ENCODE peak calls at places on chromosomes 16 and 17, in ten cellular contexts. R, I, B, C, U, P, K, X, F and G are unnamed samples.

GRCh38 chr17:2705888-2706795 is 5.4 kb downstream of the CLUH start:
- DNase-seq in R (no peak), I (no peak), B (no peak), C (peak), U (no peak), P (no peak), K (peak), X (no peak), F (no peak), G (no peak)

GRCh38 chr17:73609688-73610210 is 34.5 kb downstream of the SDK2 start:
- DNase-seq in R (no peak), I (no peak), B (no peak), C (no peak), U (no peak), P (no peak), K (no peak), X (no peak), F (no peak), G (no peak)

GRCh38 chr17:77869665-77870132 is 88.8 kb upstream of the TNRC6C start:
- DNase-seq in R (no peak), I (no peak), B (no peak), C (no peak), U (no peak), P (no peak), K (no peak), X (peak), F (no peak), G (peak)

GRCh38 chr16:27285676-27286196 is 17.2 kb upstream of the NSMCE1 start:
- DNase-seq in R (peak), I (no peak), B (no peak), C (no peak), U (no peak), P (no peak), K (no peak), X (no peak), F (no peak), G (no peak)

GRCh38 chr16:89599451-89599858 is 14.0 kb upstream of the DPEP1 start:
- DNase-seq in R (no peak), I (no peak), B (peak), C (peak), U (no peak), P (no peak), K (no peak), X (peak), F (no peak), G (no peak)

GRCh38 chr16:9787717-9788116 is 394.5 kb downstream of the GRIN2A start:
- DNase-seq in R (no peak), I (no peak), B (peak), C (no peak), U (no peak), P (no peak), K (no peak), X (no peak), F (no peak), G (no peak)

GRCh38 chr16:67865318-67865717 is 7.5 kb upstream of the EDC4 start:
- DNase-seq in R (no peak), I (peak), B (peak), C (no peak), U (no peak), P (no peak), K (peak), X (peak), F (peak), G (no peak)

GRCh38 chr16:87839542-87840461 is 29.5 kb downstream of the SLC7A5 start:
- DNase-seq in R (no peak), I (no peak), B (no peak), C (no peak), U (no peak), P (no peak), K (no peak), X (no peak), F (peak), G (no peak)

GRCh38 chr17:3892095-3892998 is 506 bp downstream of the CAMKK1 start:
- DNase-seq in R (peak), I (peak), B (peak), C (peak), U (no peak), P (peak), K (peak), X (peak), F (peak), G (peak)

GRCh38 chr16:84503751-84504395 is 586 bp downstream of the MEAK7 start:
- DNase-seq in R (no peak), I (no peak), B (peak), C (no peak), U (no peak), P (no peak), K (peak), X (no peak), F (peak), G (no peak)

GRCh38 chr17:681738-682137 is 32.9 kb downstream of the VPS53 start:
- DNase-seq in R (no peak), I (no peak), B (no peak), C (no peak), U (no peak), P (no peak), K (no peak), X (no peak), F (peak), G (no peak)

GRCh38 chr17:77025781-77026180 is 115.0 kb upstream of the SEC14L1 start:
- DNase-seq in R (no peak), I (no peak), B (no peak), C (no peak), U (no peak), P (no peak), K (no peak), X (no peak), F (no peak), G (no peak)

GRCh38 chr17:78257810-78258322 is 26.4 kb downstream of the TMEM235 start:
- DNase-seq in R (no peak), I (peak), B (no peak), C (no peak), U (no peak), P (no peak), K (no peak), X (no peak), F (peak), G (no peak)

GRCh38 chr17:48429156-48429555 is 858 bp downstream of the SKAP1 start:
- DNase-seq in R (no peak), I (no peak), B (no peak), C (no peak), U (no peak), P (no peak), K (no peak), X (no peak), F (no peak), G (no peak)

GRCh38 chr17:39563476-39563875 is 44.2 kb downstream of the NEUROD2 start:
- DNase-seq in R (no peak), I (no peak), B (no peak), C (no peak), U (no peak), P (no peak), K (peak), X (no peak), F (no peak), G (no peak)